ENCODE peak calls at places on chromosomes 2 and 18, in six cellular contexts. One of them, this sample, is unnamed.

GRCh38 chr2:119996148-119996547 is 16.7 kb upstream of the EPB41L5 start:
- DNase-seq in AG04450: no peak
- DNase-seq in CD8-positive, alpha-beta T cell: no peak
- DNase-seq in aorta: no peak
- DNase-seq in cardiac fibroblast: peak; percentile 28
- DNase-seq in naive thymus-derived CD4-positive, alpha-beta T cell: no peak
- DNase-seq in this sample: no peak

GRCh38 chr18:69216390-69216789 is 184.3 kb upstream of the DOK6 start:
- DNase-seq in aorta: no peak
- DNase-seq in cardiac fibroblast: no peak
- DNase-seq in naive thymus-derived CD4-positive, alpha-beta T cell: no peak
- DNase-seq in CD8-positive, alpha-beta T cell: no peak
- DNase-seq in AG04450: no peak
- DNase-seq in this sample: no peak

GRCh38 chr2:38039111-38039510 is 36.8 kb downstream of the CYP1B1 start:
- DNase-seq in aorta: no peak
- DNase-seq in cardiac fibroblast: peak; percentile 72
- DNase-seq in AG04450: no peak
- DNase-seq in CD8-positive, alpha-beta T cell: no peak
- DNase-seq in naive thymus-derived CD4-positive, alpha-beta T cell: no peak
- DNase-seq in this sample: no peak

GRCh38 chr2:233638836-233639235 is 2.6 kb downstream of the UGT1A10 start:
- DNase-seq in naive thymus-derived CD4-positive, alpha-beta T cell: no peak
- DNase-seq in cardiac fibroblast: no peak
- DNase-seq in aorta: no peak
- DNase-seq in CD8-positive, alpha-beta T cell: no peak
- DNase-seq in AG04450: no peak
- DNase-seq in this sample: no peak

GRCh38 chr2:6880200-6880733 is 2.7 kb downstream of the RSAD2 start:
- DNase-seq in naive thymus-derived CD4-positive, alpha-beta T cell: no peak
- DNase-seq in cardiac fibroblast: no peak
- DNase-seq in AG04450: no peak
- DNase-seq in aorta: no peak
- DNase-seq in CD8-positive, alpha-beta T cell: no peak
- DNase-seq in this sample: no peak

GRCh38 chr2:159557437-159558034 is 58.8 kb downstream of the BAZ2B start:
- DNase-seq in CD8-positive, alpha-beta T cell: no peak
- DNase-seq in naive thymus-derived CD4-positive, alpha-beta T cell: no peak
- DNase-seq in cardiac fibroblast: peak; percentile 42
- DNase-seq in AG04450: no peak
- DNase-seq in aorta: no peak
- DNase-seq in this sample: no peak

GRCh38 chr2:105294844-105295481 is 34.6 kb downstream of the TGFBRAP1 start:
- DNase-seq in cardiac fibroblast: peak; percentile 80
- DNase-seq in AG04450: peak; percentile 34
- DNase-seq in naive thymus-derived CD4-positive, alpha-beta T cell: no peak
- DNase-seq in CD8-positive, alpha-beta T cell: no peak
- DNase-seq in aorta: no peak
- DNase-seq in this sample: peak; percentile 54

GRCh38 chr2:140061240-140061639 is 1281.0 kb upstream of the NXPH2 start:
- DNase-seq in CD8-positive, alpha-beta T cell: no peak
- DNase-seq in naive thymus-derived CD4-positive, alpha-beta T cell: no peak
- DNase-seq in cardiac fibroblast: no peak
- DNase-seq in aorta: no peak
- DNase-seq in AG04450: no peak
- DNase-seq in this sample: no peak

GRCh38 chr2:23541453-23542334 is 156.7 kb downstream of the KLHL29 start:
- DNase-seq in cardiac fibroblast: no peak
- DNase-seq in AG04450: no peak
- DNase-seq in CD8-positive, alpha-beta T cell: no peak
- DNase-seq in aorta: no peak
- DNase-seq in naive thymus-derived CD4-positive, alpha-beta T cell: no peak
- DNase-seq in this sample: peak; percentile 24

GRCh38 chr2:65349863-65350262 is 82.5 kb downstream of the SPRED2 start:
- DNase-seq in CD8-positive, alpha-beta T cell: no peak
- DNase-seq in cardiac fibroblast: peak; percentile 82
- DNase-seq in naive thymus-derived CD4-positive, alpha-beta T cell: no peak
- DNase-seq in aorta: peak; percentile 83
- DNase-seq in AG04450: peak; percentile 69
- DNase-seq in this sample: peak; percentile 93

GRCh38 chr2:97656905-97657587 is 6.8 kb downstream of the ACTR1B start:
- DNase-seq in cardiac fibroblast: no peak
- DNase-seq in aorta: peak; percentile 51
- DNase-seq in AG04450: no peak
- DNase-seq in naive thymus-derived CD4-positive, alpha-beta T cell: no peak
- DNase-seq in CD8-positive, alpha-beta T cell: no peak
- DNase-seq in this sample: no peak

GRCh38 chr2:64035067-64035942 is 16.1 kb upstream of the VPS54 start:
- DNase-seq in naive thymus-derived CD4-positive, alpha-beta T cell: no peak
- DNase-seq in aorta: no peak
- DNase-seq in cardiac fibroblast: no peak
- DNase-seq in CD8-positive, alpha-beta T cell: no peak
- DNase-seq in AG04450: no peak
- DNase-seq in this sample: no peak

GRCh38 chr2:8657423-8658062 is 24.3 kb upstream of the ID2 start:
- DNase-seq in aorta: peak; percentile 69
- DNase-seq in CD8-positive, alpha-beta T cell: no peak
- DNase-seq in AG04450: no peak
- DNase-seq in cardiac fibroblast: no peak
- DNase-seq in naive thymus-derived CD4-positive, alpha-beta T cell: no peak
- DNase-seq in this sample: no peak

GRCh38 chr18:76709659-76710645 is 112.4 kb upstream of the ZNF236 start:
- DNase-seq in CD8-positive, alpha-beta T cell: peak; percentile 43
- DNase-seq in aorta: peak; percentile 87
- DNase-seq in AG04450: peak; percentile 41
- DNase-seq in naive thymus-derived CD4-positive, alpha-beta T cell: peak; percentile 23
- DNase-seq in cardiac fibroblast: peak; percentile 80
- DNase-seq in this sample: peak; percentile 80

GRCh38 chr18:37698508-37699035 is 133.0 kb upstream of the CELF4 start:
- DNase-seq in aorta: no peak
- DNase-seq in cardiac fibroblast: no peak
- DNase-seq in AG04450: no peak
- DNase-seq in CD8-positive, alpha-beta T cell: no peak
- DNase-seq in naive thymus-derived CD4-positive, alpha-beta T cell: no peak
- DNase-seq in this sample: no peak

GRCh38 chr2:136025057-136025973 is 39.9 kb upstream of the DARS1 start:
- DNase-seq in naive thymus-derived CD4-positive, alpha-beta T cell: no peak
- DNase-seq in aorta: peak; percentile 82
- DNase-seq in cardiac fibroblast: peak; percentile 69
- DNase-seq in AG04450: no peak
- DNase-seq in CD8-positive, alpha-beta T cell: no peak
- DNase-seq in this sample: no peak

GRCh38 chr2:174597347-174598047 is at the start of gene WIPF1:
- DNase-seq in naive thymus-derived CD4-positive, alpha-beta T cell: no peak
- DNase-seq in CD8-positive, alpha-beta T cell: no peak
- DNase-seq in aorta: no peak
- DNase-seq in AG04450: no peak
- DNase-seq in cardiac fibroblast: peak; percentile 79
- DNase-seq in this sample: no peak

GRCh38 chr2:174599310-174599941 is 1.8 kb upstream of the WIPF1 start:
- DNase-seq in AG04450: no peak
- DNase-seq in CD8-positive, alpha-beta T cell: no peak
- DNase-seq in cardiac fibroblast: no peak
- DNase-seq in aorta: no peak
- DNase-seq in naive thymus-derived CD4-positive, alpha-beta T cell: no peak
- DNase-seq in this sample: no peak

GRCh38 chr2:174595904-174596397 is 1.7 kb downstream of the WIPF1 start:
- DNase-seq in aorta: no peak
- DNase-seq in AG04450: no peak
- DNase-seq in naive thymus-derived CD4-positive, alpha-beta T cell: no peak
- DNase-seq in CD8-positive, alpha-beta T cell: no peak
- DNase-seq in cardiac fibroblast: no peak
- DNase-seq in this sample: no peak

GRCh38 chr2:174595415-174595814 is 2.2 kb downstream of the WIPF1 start:
- DNase-seq in aorta: no peak
- DNase-seq in AG04450: no peak
- DNase-seq in CD8-positive, alpha-beta T cell: no peak
- DNase-seq in naive thymus-derived CD4-positive, alpha-beta T cell: no peak
- DNase-seq in cardiac fibroblast: no peak
- DNase-seq in this sample: no peak

DNA sequence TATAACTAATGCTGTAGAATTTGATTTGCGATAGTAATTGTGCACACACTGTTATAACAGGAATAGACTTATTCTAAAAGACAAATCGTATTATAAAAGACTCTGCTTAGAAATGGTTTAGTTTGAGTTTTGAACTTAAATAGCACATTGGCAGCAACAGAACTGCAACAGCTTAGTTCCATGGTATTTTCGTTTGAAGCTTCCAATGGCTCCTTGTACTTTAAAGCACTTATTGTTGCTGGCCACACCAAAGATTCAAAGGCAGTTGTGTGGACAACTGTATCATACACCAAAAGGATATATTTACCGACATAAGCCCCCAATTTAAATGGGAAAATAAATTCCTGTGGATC is 634 bp downstream of the WIPF1 start:
- DNase-seq in AG04450: no peak
- DNase-seq in cardiac fibroblast: no peak
- DNase-seq in aorta: no peak
- DNase-seq in CD8-positive, alpha-beta T cell: no peak
- DNase-seq in naive thymus-derived CD4-positive, alpha-beta T cell: no peak
- DNase-seq in this sample: no peak
- H3K4me3 ChIP-seq in AG04450: no peak overlapping the region
- H3K4me3 ChIP-seq in cardiac fibroblast: no peak overlapping the region
- H3K4me3 ChIP-seq in aorta: no peak overlapping the region
- H3K4me3 ChIP-seq in CD8-positive, alpha-beta T cell: peak overlapping the region; percentile 59
- H3K4me3 ChIP-seq in naive thymus-derived CD4-positive, alpha-beta T cell: peak overlapping the region; percentile 74
- H3K4me3 ChIP-seq in this sample: no peak overlapping the region

DNA sequence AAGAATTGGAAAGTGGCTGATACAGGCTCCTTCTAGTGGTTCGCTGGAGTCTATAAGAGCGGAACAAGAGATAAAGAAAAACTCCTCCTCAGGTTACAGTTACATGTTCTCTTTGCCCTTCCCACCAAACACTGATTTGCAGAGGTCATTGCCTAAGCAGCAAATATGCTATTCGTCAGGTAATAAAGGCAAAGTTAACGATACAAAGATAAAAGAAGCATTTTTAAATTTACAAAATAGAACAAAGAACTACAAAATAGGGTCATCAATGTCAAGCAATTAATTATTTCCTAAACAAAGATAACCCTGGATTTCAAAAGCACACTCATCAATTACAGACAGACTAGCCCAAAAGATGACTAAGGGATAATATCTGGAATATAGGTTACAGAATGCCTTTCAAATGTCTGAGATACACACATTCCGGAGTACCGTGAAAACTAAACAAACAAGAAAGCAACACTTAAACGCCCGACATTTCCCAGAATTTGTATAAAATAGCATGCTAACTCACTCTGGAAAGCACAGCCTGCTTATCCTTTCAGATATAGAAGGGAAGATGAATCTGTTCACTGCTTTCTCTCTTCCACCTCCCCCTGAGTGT is 186.4 kb downstream of the MREG start:
- DNase-seq in aorta: no peak
- DNase-seq in CD8-positive, alpha-beta T cell: no peak
- DNase-seq in AG04450: no peak
- DNase-seq in cardiac fibroblast: peak; percentile 43
- DNase-seq in naive thymus-derived CD4-positive, alpha-beta T cell: no peak
- DNase-seq in this sample: no peak
- H3K4me3 ChIP-seq in aorta: no peak overlapping the region
- H3K4me3 ChIP-seq in CD8-positive, alpha-beta T cell: no peak overlapping the region
- H3K4me3 ChIP-seq in AG04450: no peak overlapping the region
- H3K4me3 ChIP-seq in cardiac fibroblast: no peak overlapping the region
- H3K4me3 ChIP-seq in naive thymus-derived CD4-positive, alpha-beta T cell: no peak overlapping the region
- H3K4me3 ChIP-seq in this sample: no peak overlapping the region

DNA sequence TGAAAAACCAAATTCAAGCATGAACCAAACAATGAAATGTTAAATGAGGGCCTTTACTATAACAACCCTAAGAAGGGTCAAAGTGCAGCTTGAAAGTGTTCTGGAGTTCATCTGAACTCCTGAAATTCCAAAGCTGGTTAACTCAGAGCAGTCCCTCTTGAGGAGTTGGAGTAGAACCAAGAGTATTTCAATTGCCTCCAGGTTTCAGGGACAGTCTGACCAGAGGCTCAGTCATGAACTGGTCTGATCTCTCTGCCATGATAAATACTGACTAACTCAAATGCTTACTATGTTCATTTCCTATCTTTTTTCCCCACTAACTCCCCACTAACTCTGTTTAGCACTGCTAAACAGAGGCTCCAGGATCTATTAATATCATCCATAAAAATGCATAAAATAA is 2.7 kb downstream of the STARD7 start:
- DNase-seq in aorta: no peak
- DNase-seq in CD8-positive, alpha-beta T cell: no peak
- DNase-seq in cardiac fibroblast: peak; percentile 41
- DNase-seq in AG04450: no peak
- DNase-seq in naive thymus-derived CD4-positive, alpha-beta T cell: no peak
- DNase-seq in this sample: no peak
- H3K4me3 ChIP-seq in aorta: no peak overlapping the region
- H3K4me3 ChIP-seq in CD8-positive, alpha-beta T cell: no peak overlapping the region
- H3K4me3 ChIP-seq in cardiac fibroblast: no peak overlapping the region
- H3K4me3 ChIP-seq in AG04450: peak overlapping the region; percentile 29
- H3K4me3 ChIP-seq in naive thymus-derived CD4-positive, alpha-beta T cell: no peak overlapping the region
- H3K4me3 ChIP-seq in this sample: peak overlapping the region; percentile 1

GRCh38 chr2:127811397-127811860 is 458 bp upstream of the WDR33 start:
- DNase-seq in aorta: no peak
- DNase-seq in CD8-positive, alpha-beta T cell: no peak
- DNase-seq in cardiac fibroblast: no peak
- DNase-seq in AG04450: no peak
- DNase-seq in naive thymus-derived CD4-positive, alpha-beta T cell: no peak
- DNase-seq in this sample: no peak

GRCh38 chr2:127810637-127811396 is at the start of gene WDR33:
- DNase-seq in CD8-positive, alpha-beta T cell: peak; percentile 92
- DNase-seq in cardiac fibroblast: peak; percentile 87
- DNase-seq in aorta: peak; percentile 95
- DNase-seq in naive thymus-derived CD4-positive, alpha-beta T cell: peak; percentile 84
- DNase-seq in AG04450: peak; percentile 63
- DNase-seq in this sample: peak; percentile 95

GRCh38 chr2:127805491-127805890 is 5.5 kb downstream of the WDR33 start:
- DNase-seq in aorta: no peak
- DNase-seq in CD8-positive, alpha-beta T cell: no peak
- DNase-seq in AG04450: no peak
- DNase-seq in cardiac fibroblast: no peak
- DNase-seq in naive thymus-derived CD4-positive, alpha-beta T cell: no peak
- DNase-seq in this sample: no peak

GRCh38 chr2:127810156-127810636 is 775 bp downstream of the WDR33 start:
- DNase-seq in aorta: no peak
- DNase-seq in AG04450: no peak
- DNase-seq in naive thymus-derived CD4-positive, alpha-beta T cell: no peak
- DNase-seq in CD8-positive, alpha-beta T cell: no peak
- DNase-seq in cardiac fibroblast: peak; percentile 28
- DNase-seq in this sample: peak; percentile 51

DNA sequence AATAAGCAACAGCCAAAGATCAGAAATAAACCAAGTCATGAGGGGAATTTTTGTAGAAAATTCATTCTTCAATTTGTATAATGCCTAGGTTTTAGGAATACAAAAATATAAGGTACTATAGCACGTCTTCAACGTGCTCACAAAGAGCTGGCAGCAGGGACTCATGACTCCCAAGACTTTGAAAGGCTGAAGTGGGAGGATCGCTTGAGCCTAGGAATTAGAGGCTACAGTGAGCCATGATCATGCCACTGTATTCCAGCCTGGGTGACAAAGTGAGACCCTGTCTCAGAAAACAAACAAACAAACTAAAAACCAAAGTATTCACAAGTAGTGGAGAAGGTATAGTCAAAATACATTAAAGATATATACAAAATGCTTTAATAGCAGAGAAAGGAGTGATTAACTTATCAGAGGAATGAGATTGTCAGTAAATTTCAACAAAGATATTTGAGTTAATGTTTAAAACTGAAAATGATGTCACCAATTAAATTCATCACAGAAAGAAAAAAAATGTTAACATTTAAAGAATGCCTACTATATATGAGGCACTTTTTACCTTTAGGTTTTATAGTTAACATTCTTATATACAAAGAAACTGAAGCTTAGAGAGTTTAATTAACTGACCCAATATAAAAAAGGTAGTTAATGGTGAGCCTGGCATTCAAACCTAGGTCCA is 3.2 kb downstream of the WDR33 start:
- DNase-seq in AG04450: no peak
- DNase-seq in cardiac fibroblast: no peak
- DNase-seq in aorta: no peak
- DNase-seq in CD8-positive, alpha-beta T cell: no peak
- DNase-seq in naive thymus-derived CD4-positive, alpha-beta T cell: no peak
- DNase-seq in this sample: no peak
- H3K4me3 ChIP-seq in AG04450: no peak overlapping the region
- H3K4me3 ChIP-seq in cardiac fibroblast: no peak overlapping the region
- H3K4me3 ChIP-seq in aorta: no peak overlapping the region
- H3K4me3 ChIP-seq in CD8-positive, alpha-beta T cell: no peak overlapping the region
- H3K4me3 ChIP-seq in naive thymus-derived CD4-positive, alpha-beta T cell: no peak overlapping the region
- H3K4me3 ChIP-seq in this sample: no peak overlapping the region

This sample was measured in HAP-1.